ENCODE peak calls at places on chromosomes 5 and 9, in six cellular contexts. One of them, this sample, is unnamed.
A peak's percentile ranks its signal among the peaks of the same experiment; 100 is the strongest.

GRCh38 chr9:88477300-88477751 is 57.7 kb upstream of the NXNL2 start:
- DNase-seq in kidney epithelial cell: peak; percentile 96
- DNase-seq in uterus: no peak
- DNase-seq in AG04450: peak; percentile 82
- DNase-seq in heart right ventricle: no peak
- DNase-seq in SK-N-SH: no peak
- DNase-seq in this sample: no peak

GRCh38 chr9:131398204-131398603 is 4.3 kb downstream of the PRRC2B start:
- DNase-seq in kidney epithelial cell: no peak
- DNase-seq in uterus: no peak
- DNase-seq in AG04450: no peak
- DNase-seq in heart right ventricle: peak; percentile 19
- DNase-seq in SK-N-SH: no peak
- DNase-seq in this sample: no peak

GRCh38 chr5:179313849-179314521 is 31.3 kb downstream of the ADAMTS2 start:
- DNase-seq in kidney epithelial cell: no peak
- DNase-seq in uterus: peak; percentile 90
- DNase-seq in AG04450: peak; percentile 92
- DNase-seq in heart right ventricle: peak; percentile 87
- DNase-seq in SK-N-SH: peak; percentile 92
- DNase-seq in this sample: peak; percentile 97

GRCh38 chr5:106730912-106731311 is 939.8 kb downstream of the EFNA5 start:
- DNase-seq in kidney epithelial cell: no peak
- DNase-seq in uterus: no peak
- DNase-seq in AG04450: no peak
- DNase-seq in heart right ventricle: no peak
- DNase-seq in SK-N-SH: no peak
- DNase-seq in this sample: no peak

GRCh38 chr5:111385970-111386831 is 126.1 kb downstream of the STARD4 start:
- DNase-seq in kidney epithelial cell: no peak
- DNase-seq in uterus: no peak
- DNase-seq in AG04450: no peak
- DNase-seq in heart right ventricle: no peak
- DNase-seq in SK-N-SH: peak; percentile 60
- DNase-seq in this sample: no peak

GRCh38 chr9:26210338-26210851 is 532.2 kb upstream of the TUSC1 start:
- DNase-seq in kidney epithelial cell: no peak
- DNase-seq in uterus: no peak
- DNase-seq in AG04450: no peak
- DNase-seq in heart right ventricle: no peak
- DNase-seq in SK-N-SH: no peak
- DNase-seq in this sample: no peak

GRCh38 chr9:129307227-129307970 is 129.3 kb upstream of the IER5L start:
- DNase-seq in kidney epithelial cell: no peak
- DNase-seq in uterus: no peak
- DNase-seq in AG04450: no peak
- DNase-seq in heart right ventricle: no peak
- DNase-seq in SK-N-SH: no peak
- DNase-seq in this sample: peak; percentile 5

GRCh38 chr9:134343637-134344036 is 17.4 kb downstream of the RXRA start:
- DNase-seq in kidney epithelial cell: no peak
- DNase-seq in uterus: no peak
- DNase-seq in AG04450: no peak
- DNase-seq in heart right ventricle: peak; percentile 60
- DNase-seq in SK-N-SH: no peak
- DNase-seq in this sample: peak; percentile 60

GRCh38 chr5:14908195-14908594 is 36.6 kb upstream of the ANKH start:
- DNase-seq in kidney epithelial cell: no peak
- DNase-seq in uterus: no peak
- DNase-seq in AG04450: no peak
- DNase-seq in heart right ventricle: no peak
- DNase-seq in SK-N-SH: no peak
- DNase-seq in this sample: no peak

GRCh38 chr5:44365351-44365750 is 23.9 kb downstream of the FGF10 start:
- DNase-seq in kidney epithelial cell: peak; percentile 55
- DNase-seq in uterus: no peak
- DNase-seq in AG04450: no peak
- DNase-seq in heart right ventricle: no peak
- DNase-seq in SK-N-SH: no peak
- DNase-seq in this sample: no peak

GRCh38 chr9:132745911-132746709 is 75.8 kb downstream of the GTF3C4 start:
- DNase-seq in kidney epithelial cell: no peak
- DNase-seq in uterus: no peak
- DNase-seq in AG04450: no peak
- DNase-seq in heart right ventricle: no peak
- DNase-seq in SK-N-SH: no peak
- DNase-seq in this sample: no peak

GRCh38 chr5:123089971-123090640 is 1.1 kb downstream of the PRDM6 start:
- DNase-seq in kidney epithelial cell: no peak
- DNase-seq in uterus: no peak
- DNase-seq in AG04450: no peak
- DNase-seq in heart right ventricle: peak; percentile 19
- DNase-seq in SK-N-SH: peak; percentile 69
- DNase-seq in this sample: no peak

GRCh38 chr5:126718246-126718868 is 58.6 kb upstream of the LMNB1 start:
- DNase-seq in kidney epithelial cell: peak; percentile 18
- DNase-seq in uterus: no peak
- DNase-seq in AG04450: no peak
- DNase-seq in heart right ventricle: no peak
- DNase-seq in SK-N-SH: no peak
- DNase-seq in this sample: no peak

GRCh38 chr5:148844433-148845279 is 18.2 kb downstream of the ADRB2 start:
- DNase-seq in kidney epithelial cell: no peak
- DNase-seq in uterus: no peak
- DNase-seq in AG04450: no peak
- DNase-seq in heart right ventricle: no peak
- DNase-seq in SK-N-SH: no peak
- DNase-seq in this sample: no peak

GRCh38 chr9:94173632-94174031 is 85.5 kb upstream of the ZNF169 start:
- DNase-seq in kidney epithelial cell: no peak
- DNase-seq in uterus: no peak
- DNase-seq in AG04450: no peak
- DNase-seq in heart right ventricle: no peak
- DNase-seq in SK-N-SH: no peak
- DNase-seq in this sample: no peak
- H3K4me3 ChIP-seq in kidney epithelial cell: no peak overlapping the region
- H3K4me3 ChIP-seq in uterus: no peak overlapping the region
- H3K4me3 ChIP-seq in AG04450: no peak overlapping the region
- H3K4me3 ChIP-seq in heart right ventricle: no peak overlapping the region
- H3K4me3 ChIP-seq in SK-N-SH: no peak overlapping the region
- H3K4me3 ChIP-seq in this sample: no peak overlapping the region

GRCh38 chr5:132179410-132179809 is 48.2 kb downstream of the P4HA2 start:
- DNase-seq in kidney epithelial cell: no peak
- DNase-seq in uterus: no peak
- DNase-seq in AG04450: no peak
- DNase-seq in heart right ventricle: no peak
- DNase-seq in SK-N-SH: no peak
- DNase-seq in this sample: no peak

GRCh38 chr5:132180134-132180745 is 47.4 kb downstream of the P4HA2 start:
- DNase-seq in kidney epithelial cell: peak; percentile 16
- DNase-seq in uterus: no peak
- DNase-seq in AG04450: peak; percentile 29
- DNase-seq in heart right ventricle: no peak
- DNase-seq in SK-N-SH: peak; percentile 69
- DNase-seq in this sample: no peak

GRCh38 chr5:132176543-132176945 is 51.1 kb downstream of the P4HA2 start:
- DNase-seq in kidney epithelial cell: no peak
- DNase-seq in uterus: no peak
- DNase-seq in AG04450: no peak
- DNase-seq in heart right ventricle: no peak
- DNase-seq in SK-N-SH: no peak
- DNase-seq in this sample: no peak

GRCh38 chr5:132177691-132178149 is 49.9 kb downstream of the P4HA2 start:
- DNase-seq in kidney epithelial cell: no peak
- DNase-seq in uterus: no peak
- DNase-seq in AG04450: no peak
- DNase-seq in heart right ventricle: no peak
- DNase-seq in SK-N-SH: no peak
- DNase-seq in this sample: no peak

GRCh38 chr5:132176987-132177386 is 50.7 kb downstream of the P4HA2 start:
- DNase-seq in kidney epithelial cell: no peak
- DNase-seq in uterus: no peak
- DNase-seq in AG04450: no peak
- DNase-seq in heart right ventricle: no peak
- DNase-seq in SK-N-SH: no peak
- DNase-seq in this sample: no peak
- TF ChIP-seq CTCF in kidney epithelial cell: no peak
- TF ChIP-seq CTCF in uterus: no peak
- TF ChIP-seq CTCF in AG04450: peak; percentile 33
- TF ChIP-seq CTCF in heart right ventricle: no peak
- TF ChIP-seq CTCF in SK-N-SH: no peak
- TF ChIP-seq CTCF in this sample: peak; percentile 16

GRCh38 chr9:121962421-121962820 is 130.7 kb downstream of the TTLL11 start:
- DNase-seq in kidney epithelial cell: no peak
- DNase-seq in uterus: no peak
- DNase-seq in AG04450: no peak
- DNase-seq in heart right ventricle: no peak
- DNase-seq in SK-N-SH: no peak
- DNase-seq in this sample: no peak
- H3K4me3 ChIP-seq in kidney epithelial cell: no peak overlapping the region
- H3K4me3 ChIP-seq in uterus: no peak overlapping the region
- H3K4me3 ChIP-seq in AG04450: no peak overlapping the region
- H3K4me3 ChIP-seq in heart right ventricle: no peak overlapping the region
- H3K4me3 ChIP-seq in SK-N-SH: peak overlapping the region; percentile 56
- H3K4me3 ChIP-seq in this sample: no peak overlapping the region

GRCh38 chr5:159303286-159303685 is 27.0 kb downstream of the IL12B start:
- DNase-seq in kidney epithelial cell: no peak
- DNase-seq in uterus: no peak
- DNase-seq in AG04450: no peak
- DNase-seq in heart right ventricle: no peak
- DNase-seq in SK-N-SH: no peak
- DNase-seq in this sample: no peak
- TF ChIP-seq CTCF in kidney epithelial cell: no peak
- TF ChIP-seq CTCF in uterus: no peak
- TF ChIP-seq CTCF in AG04450: no peak
- TF ChIP-seq CTCF in heart right ventricle: no peak
- TF ChIP-seq CTCF in SK-N-SH: no peak
- TF ChIP-seq CTCF in this sample: no peak

GRCh38 chr5:172862165-172862801 is 28.2 kb downstream of the ERGIC1 start:
- DNase-seq in kidney epithelial cell: no peak
- DNase-seq in uterus: no peak
- DNase-seq in AG04450: no peak
- DNase-seq in heart right ventricle: no peak
- DNase-seq in SK-N-SH: no peak
- DNase-seq in this sample: no peak

GRCh38 chr5:172866378-172866777 is 32.3 kb downstream of the ERGIC1 start:
- DNase-seq in kidney epithelial cell: no peak
- DNase-seq in uterus: no peak
- DNase-seq in AG04450: no peak
- DNase-seq in heart right ventricle: no peak
- DNase-seq in SK-N-SH: no peak
- DNase-seq in this sample: no peak

GRCh38 chr5:172866802-172867748 is 33.0 kb downstream of the ERGIC1 start:
- DNase-seq in kidney epithelial cell: no peak
- DNase-seq in uterus: peak; percentile 69
- DNase-seq in AG04450: no peak
- DNase-seq in heart right ventricle: peak; percentile 80
- DNase-seq in SK-N-SH: no peak
- DNase-seq in this sample: peak; percentile 97

GRCh38 chr5:172864161-172864560 is 30.1 kb downstream of the ERGIC1 start:
- DNase-seq in kidney epithelial cell: no peak
- DNase-seq in uterus: no peak
- DNase-seq in AG04450: no peak
- DNase-seq in heart right ventricle: no peak
- DNase-seq in SK-N-SH: no peak
- DNase-seq in this sample: no peak

GRCh38 chr5:172864747-172865146 is 30.7 kb downstream of the ERGIC1 start:
- DNase-seq in kidney epithelial cell: no peak
- DNase-seq in uterus: peak; percentile 46
- DNase-seq in AG04450: no peak
- DNase-seq in heart right ventricle: no peak
- DNase-seq in SK-N-SH: no peak
- DNase-seq in this sample: no peak
- H3K4me3 ChIP-seq in kidney epithelial cell: no peak overlapping the region
- H3K4me3 ChIP-seq in uterus: no peak overlapping the region
- H3K4me3 ChIP-seq in AG04450: no peak overlapping the region
- H3K4me3 ChIP-seq in heart right ventricle: no peak overlapping the region
- H3K4me3 ChIP-seq in SK-N-SH: no peak overlapping the region
- H3K4me3 ChIP-seq in this sample: no peak overlapping the region

This sample was measured in tibial artery.